ENCODE peak calls at places on chromosomes 11 and 22, in ten cellular contexts. One of them, this sample, is unnamed.

GRCh38 chr11:104051806-104052205 is 15.4 kb downstream of the DDI1 start:
- DNase-seq in activated T-cell treated with anti-CD3 and anti-CD28 coated beads for 1 hour: no peak
- DNase-seq in ELF-1: no peak
- DNase-seq in body of pancreas: no peak
- DNase-seq in T-helper 1 cell: no peak
- DNase-seq in neural progenitor cell: no peak
- DNase-seq in activated CD4-positive, alpha-beta T cell treated with anti-CD3 and anti-CD28 coated beads, Interleukin-2, amount 50 U/mL, for 1 hour: no peak
- DNase-seq in nephron progenitor cell: no peak
- DNase-seq in globus pallidus: no peak
- DNase-seq in activated CD8-positive, alpha-beta memory T cell treated with anti-CD3 and anti-CD28 coated beads for 24 hours: no peak
- DNase-seq in this sample: no peak

GRCh38 chr11:1532606-1533341 is 39.3 kb downstream of the DUSP8 start:
- DNase-seq in activated CD4-positive, alpha-beta T cell treated with anti-CD3 and anti-CD28 coated beads, Interleukin-2, amount 50 U/mL, for 1 hour: no peak
- DNase-seq in ELF-1: no peak
- DNase-seq in globus pallidus: no peak
- DNase-seq in activated CD8-positive, alpha-beta memory T cell treated with anti-CD3 and anti-CD28 coated beads for 24 hours: no peak
- DNase-seq in body of pancreas: no peak
- DNase-seq in activated T-cell treated with anti-CD3 and anti-CD28 coated beads for 1 hour: no peak
- DNase-seq in nephron progenitor cell: no peak
- DNase-seq in neural progenitor cell: no peak
- DNase-seq in T-helper 1 cell: no peak
- DNase-seq in this sample: no peak

GRCh38 chr11:67230406-67230805 is 35.9 kb upstream of the GRK2 start:
- DNase-seq in activated CD4-positive, alpha-beta T cell treated with anti-CD3 and anti-CD28 coated beads, Interleukin-2, amount 50 U/mL, for 1 hour: no peak
- DNase-seq in activated CD8-positive, alpha-beta memory T cell treated with anti-CD3 and anti-CD28 coated beads for 24 hours: no peak
- DNase-seq in activated T-cell treated with anti-CD3 and anti-CD28 coated beads for 1 hour: no peak
- DNase-seq in globus pallidus: no peak
- DNase-seq in ELF-1: no peak
- DNase-seq in T-helper 1 cell: no peak
- DNase-seq in nephron progenitor cell: no peak
- DNase-seq in body of pancreas: no peak
- DNase-seq in neural progenitor cell: no peak
- DNase-seq in this sample: no peak

GRCh38 chr11:22510741-22511140 is 114.9 kb downstream of the FANCF start:
- DNase-seq in globus pallidus: no peak
- DNase-seq in activated CD4-positive, alpha-beta T cell treated with anti-CD3 and anti-CD28 coated beads, Interleukin-2, amount 50 U/mL, for 1 hour: no peak
- DNase-seq in activated T-cell treated with anti-CD3 and anti-CD28 coated beads for 1 hour: no peak
- DNase-seq in T-helper 1 cell: no peak
- DNase-seq in neural progenitor cell: no peak
- DNase-seq in body of pancreas: no peak
- DNase-seq in nephron progenitor cell: no peak
- DNase-seq in activated CD8-positive, alpha-beta memory T cell treated with anti-CD3 and anti-CD28 coated beads for 24 hours: no peak
- DNase-seq in ELF-1: no peak
- DNase-seq in this sample: no peak

GRCh38 chr11:110490886-110491285 is 61.1 kb downstream of the FDX1 start:
- DNase-seq in ELF-1: peak
- DNase-seq in activated CD4-positive, alpha-beta T cell treated with anti-CD3 and anti-CD28 coated beads, Interleukin-2, amount 50 U/mL, for 1 hour: no peak
- DNase-seq in activated T-cell treated with anti-CD3 and anti-CD28 coated beads for 1 hour: no peak
- DNase-seq in globus pallidus: no peak
- DNase-seq in neural progenitor cell: no peak
- DNase-seq in nephron progenitor cell: no peak
- DNase-seq in T-helper 1 cell: no peak
- DNase-seq in activated CD8-positive, alpha-beta memory T cell treated with anti-CD3 and anti-CD28 coated beads for 24 hours: no peak
- DNase-seq in body of pancreas: no peak
- DNase-seq in this sample: no peak

GRCh38 chr11:133964946-133965632 is 8.3 kb upstream of the IGSF9B start:
- DNase-seq in globus pallidus: no peak
- DNase-seq in nephron progenitor cell: no peak
- DNase-seq in body of pancreas: no peak
- DNase-seq in activated CD4-positive, alpha-beta T cell treated with anti-CD3 and anti-CD28 coated beads, Interleukin-2, amount 50 U/mL, for 1 hour: no peak
- DNase-seq in T-helper 1 cell: no peak
- DNase-seq in activated CD8-positive, alpha-beta memory T cell treated with anti-CD3 and anti-CD28 coated beads for 24 hours: no peak
- DNase-seq in activated T-cell treated with anti-CD3 and anti-CD28 coated beads for 1 hour: no peak
- DNase-seq in ELF-1: no peak
- DNase-seq in neural progenitor cell: no peak
- DNase-seq in this sample: no peak

GRCh38 chr11:33785609-33786008 is 11.3 kb upstream of the FBXO3 start:
- DNase-seq in nephron progenitor cell: no peak
- DNase-seq in globus pallidus: no peak
- DNase-seq in neural progenitor cell: no peak
- DNase-seq in ELF-1: no peak
- DNase-seq in body of pancreas: no peak
- DNase-seq in activated CD8-positive, alpha-beta memory T cell treated with anti-CD3 and anti-CD28 coated beads for 24 hours: no peak
- DNase-seq in activated T-cell treated with anti-CD3 and anti-CD28 coated beads for 1 hour: no peak
- DNase-seq in activated CD4-positive, alpha-beta T cell treated with anti-CD3 and anti-CD28 coated beads, Interleukin-2, amount 50 U/mL, for 1 hour: no peak
- DNase-seq in T-helper 1 cell: no peak
- DNase-seq in this sample: no peak

GRCh38 chr22:30305519-30305905 is 16.2 kb upstream of the CASTOR1 start:
- DNase-seq in activated CD4-positive, alpha-beta T cell treated with anti-CD3 and anti-CD28 coated beads, Interleukin-2, amount 50 U/mL, for 1 hour: peak
- DNase-seq in activated T-cell treated with anti-CD3 and anti-CD28 coated beads for 1 hour: peak
- DNase-seq in neural progenitor cell: no peak
- DNase-seq in nephron progenitor cell: no peak
- DNase-seq in globus pallidus: peak
- DNase-seq in activated CD8-positive, alpha-beta memory T cell treated with anti-CD3 and anti-CD28 coated beads for 24 hours: no peak
- DNase-seq in body of pancreas: peak
- DNase-seq in ELF-1: peak
- DNase-seq in T-helper 1 cell: no peak
- DNase-seq in this sample: peak

GRCh38 chr11:126544311-126545056 is 189.0 kb downstream of the ST3GAL4 start:
- DNase-seq in nephron progenitor cell: peak
- DNase-seq in activated T-cell treated with anti-CD3 and anti-CD28 coated beads for 1 hour: no peak
- DNase-seq in activated CD4-positive, alpha-beta T cell treated with anti-CD3 and anti-CD28 coated beads, Interleukin-2, amount 50 U/mL, for 1 hour: no peak
- DNase-seq in globus pallidus: peak
- DNase-seq in ELF-1: peak
- DNase-seq in T-helper 1 cell: no peak
- DNase-seq in neural progenitor cell: peak
- DNase-seq in body of pancreas: peak
- DNase-seq in activated CD8-positive, alpha-beta memory T cell treated with anti-CD3 and anti-CD28 coated beads for 24 hours: no peak
- DNase-seq in this sample: peak

GRCh38 chr22:44530106-44530505 is 32.1 kb upstream of the RTL6 start:
- DNase-seq in ELF-1: no peak
- DNase-seq in neural progenitor cell: no peak
- DNase-seq in globus pallidus: no peak
- DNase-seq in activated CD4-positive, alpha-beta T cell treated with anti-CD3 and anti-CD28 coated beads, Interleukin-2, amount 50 U/mL, for 1 hour: no peak
- DNase-seq in nephron progenitor cell: no peak
- DNase-seq in body of pancreas: no peak
- DNase-seq in activated CD8-positive, alpha-beta memory T cell treated with anti-CD3 and anti-CD28 coated beads for 24 hours: no peak
- DNase-seq in T-helper 1 cell: no peak
- DNase-seq in activated T-cell treated with anti-CD3 and anti-CD28 coated beads for 1 hour: no peak
- DNase-seq in this sample: no peak

GRCh38 chr11:82191690-82192089 is 542.0 kb downstream of the FAM181B start:
- DNase-seq in ELF-1: no peak
- DNase-seq in activated T-cell treated with anti-CD3 and anti-CD28 coated beads for 1 hour: no peak
- DNase-seq in body of pancreas: peak
- DNase-seq in T-helper 1 cell: no peak
- DNase-seq in globus pallidus: no peak
- DNase-seq in activated CD4-positive, alpha-beta T cell treated with anti-CD3 and anti-CD28 coated beads, Interleukin-2, amount 50 U/mL, for 1 hour: no peak
- DNase-seq in neural progenitor cell: no peak
- DNase-seq in nephron progenitor cell: no peak
- DNase-seq in activated CD8-positive, alpha-beta memory T cell treated with anti-CD3 and anti-CD28 coated beads for 24 hours: no peak
- DNase-seq in this sample: no peak

GRCh38 chr22:24758164-24758799 is 16.2 kb downstream of the PIWIL3 start:
- DNase-seq in activated CD8-positive, alpha-beta memory T cell treated with anti-CD3 and anti-CD28 coated beads for 24 hours: peak
- DNase-seq in nephron progenitor cell: peak
- DNase-seq in neural progenitor cell: peak
- DNase-seq in activated CD4-positive, alpha-beta T cell treated with anti-CD3 and anti-CD28 coated beads, Interleukin-2, amount 50 U/mL, for 1 hour: peak
- DNase-seq in activated T-cell treated with anti-CD3 and anti-CD28 coated beads for 1 hour: peak
- DNase-seq in ELF-1: no peak
- DNase-seq in globus pallidus: peak
- DNase-seq in body of pancreas: peak
- DNase-seq in T-helper 1 cell: no peak
- DNase-seq in this sample: peak

GRCh38 chr11:9138612-9139579 is 47.5 kb upstream of the SCUBE2 start:
- DNase-seq in ELF-1: no peak
- DNase-seq in activated T-cell treated with anti-CD3 and anti-CD28 coated beads for 1 hour: no peak
- DNase-seq in T-helper 1 cell: no peak
- DNase-seq in activated CD8-positive, alpha-beta memory T cell treated with anti-CD3 and anti-CD28 coated beads for 24 hours: no peak
- DNase-seq in body of pancreas: peak
- DNase-seq in activated CD4-positive, alpha-beta T cell treated with anti-CD3 and anti-CD28 coated beads, Interleukin-2, amount 50 U/mL, for 1 hour: no peak
- DNase-seq in nephron progenitor cell: no peak
- DNase-seq in neural progenitor cell: no peak
- DNase-seq in globus pallidus: no peak
- DNase-seq in this sample: no peak

GRCh38 chr22:36343720-36344105 is 44.1 kb downstream of the MYH9 start:
- DNase-seq in T-helper 1 cell: no peak
- DNase-seq in neural progenitor cell: no peak
- DNase-seq in activated CD8-positive, alpha-beta memory T cell treated with anti-CD3 and anti-CD28 coated beads for 24 hours: no peak
- DNase-seq in globus pallidus: peak
- DNase-seq in activated T-cell treated with anti-CD3 and anti-CD28 coated beads for 1 hour: no peak
- DNase-seq in nephron progenitor cell: no peak
- DNase-seq in ELF-1: no peak
- DNase-seq in activated CD4-positive, alpha-beta T cell treated with anti-CD3 and anti-CD28 coated beads, Interleukin-2, amount 50 U/mL, for 1 hour: no peak
- DNase-seq in body of pancreas: peak
- DNase-seq in this sample: peak

GRCh38 chr22:48496987-48497650 is 1330.6 kb downstream of the BRD1 start:
- DNase-seq in activated T-cell treated with anti-CD3 and anti-CD28 coated beads for 1 hour: no peak
- DNase-seq in activated CD4-positive, alpha-beta T cell treated with anti-CD3 and anti-CD28 coated beads, Interleukin-2, amount 50 U/mL, for 1 hour: no peak
- DNase-seq in T-helper 1 cell: no peak
- DNase-seq in body of pancreas: no peak
- DNase-seq in nephron progenitor cell: peak
- DNase-seq in neural progenitor cell: peak
- DNase-seq in ELF-1: peak
- DNase-seq in globus pallidus: no peak
- DNase-seq in activated CD8-positive, alpha-beta memory T cell treated with anti-CD3 and anti-CD28 coated beads for 24 hours: no peak
- DNase-seq in this sample: no peak

GRCh38 chr11:36577859-36578258 is 10.1 kb downstream of the RAG1 start:
- DNase-seq in body of pancreas: no peak
- DNase-seq in T-helper 1 cell: no peak
- DNase-seq in activated CD8-positive, alpha-beta memory T cell treated with anti-CD3 and anti-CD28 coated beads for 24 hours: no peak
- DNase-seq in nephron progenitor cell: no peak
- DNase-seq in neural progenitor cell: no peak
- DNase-seq in activated CD4-positive, alpha-beta T cell treated with anti-CD3 and anti-CD28 coated beads, Interleukin-2, amount 50 U/mL, for 1 hour: no peak
- DNase-seq in activated T-cell treated with anti-CD3 and anti-CD28 coated beads for 1 hour: no peak
- DNase-seq in globus pallidus: no peak
- DNase-seq in ELF-1: no peak
- DNase-seq in this sample: no peak

GRCh38 chr22:46573781-46574437 is 36.5 kb upstream of the CELSR1 start:
- DNase-seq in activated CD8-positive, alpha-beta memory T cell treated with anti-CD3 and anti-CD28 coated beads for 24 hours: no peak
- DNase-seq in neural progenitor cell: peak
- DNase-seq in T-helper 1 cell: no peak
- DNase-seq in activated T-cell treated with anti-CD3 and anti-CD28 coated beads for 1 hour: no peak
- DNase-seq in body of pancreas: peak
- DNase-seq in globus pallidus: no peak
- DNase-seq in nephron progenitor cell: no peak
- DNase-seq in ELF-1: no peak
- DNase-seq in activated CD4-positive, alpha-beta T cell treated with anti-CD3 and anti-CD28 coated beads, Interleukin-2, amount 50 U/mL, for 1 hour: no peak
- DNase-seq in this sample: no peak

GRCh38 chr11:107704432-107704831 is 7.4 kb downstream of the SLN start:
- DNase-seq in T-helper 1 cell: no peak
- DNase-seq in activated CD4-positive, alpha-beta T cell treated with anti-CD3 and anti-CD28 coated beads, Interleukin-2, amount 50 U/mL, for 1 hour: no peak
- DNase-seq in neural progenitor cell: no peak
- DNase-seq in nephron progenitor cell: no peak
- DNase-seq in activated CD8-positive, alpha-beta memory T cell treated with anti-CD3 and anti-CD28 coated beads for 24 hours: no peak
- DNase-seq in ELF-1: no peak
- DNase-seq in activated T-cell treated with anti-CD3 and anti-CD28 coated beads for 1 hour: no peak
- DNase-seq in globus pallidus: no peak
- DNase-seq in body of pancreas: no peak
- DNase-seq in this sample: no peak

GRCh38 chr22:17999851-18000250 is 24.5 kb downstream of the MICAL3 start:
- DNase-seq in globus pallidus: no peak
- DNase-seq in neural progenitor cell: no peak
- DNase-seq in activated T-cell treated with anti-CD3 and anti-CD28 coated beads for 1 hour: no peak
- DNase-seq in nephron progenitor cell: no peak
- DNase-seq in activated CD8-positive, alpha-beta memory T cell treated with anti-CD3 and anti-CD28 coated beads for 24 hours: no peak
- DNase-seq in T-helper 1 cell: no peak
- DNase-seq in ELF-1: no peak
- DNase-seq in activated CD4-positive, alpha-beta T cell treated with anti-CD3 and anti-CD28 coated beads, Interleukin-2, amount 50 U/mL, for 1 hour: no peak
- DNase-seq in body of pancreas: peak
- DNase-seq in this sample: no peak

This sample was measured in pons.